ENCODE peak calls at places on chromosomes 4 and X, in four cellular contexts. One of them, this sample, is unnamed.
A peak's percentile ranks its signal among the peaks of the same experiment; 100 is the strongest.

GRCh38 chr4:4534515-4535145 is 7.2 kb downstream of the STX18 start:
- DNase-seq in neuronal stem cell: no peak
- DNase-seq in GM23248: no peak
- DNase-seq in CD8-positive, alpha-beta T cell: no peak
- DNase-seq in this sample: no peak

GRCh38 chr4:151743128-151743854 is 17.5 kb downstream of the GATB start:
- DNase-seq in neuronal stem cell: no peak
- DNase-seq in GM23248: peak; percentile 14
- DNase-seq in CD8-positive, alpha-beta T cell: no peak
- DNase-seq in this sample: no peak

GRCh38 chr4:157961591-157961990 is 211.2 kb downstream of the GASK1B start:
- DNase-seq in neuronal stem cell: no peak
- DNase-seq in GM23248: no peak
- DNase-seq in CD8-positive, alpha-beta T cell: no peak
- DNase-seq in this sample: no peak

GRCh38 chr4:17010426-17011087 is 112.1 kb upstream of the LDB2 start:
- DNase-seq in neuronal stem cell: no peak
- DNase-seq in GM23248: no peak
- DNase-seq in CD8-positive, alpha-beta T cell: no peak
- DNase-seq in this sample: no peak

GRCh38 chrX:78945186-78945912 is at the start of gene P2RY10:
- DNase-seq in neuronal stem cell: no peak
- DNase-seq in GM23248: no peak
- DNase-seq in CD8-positive, alpha-beta T cell: no peak
- DNase-seq in this sample: no peak

GRCh38 chr4:186554890-186555827 is at the start of gene MTNR1A:
- DNase-seq in neuronal stem cell: peak; percentile 46
- DNase-seq in GM23248: peak; percentile 19
- DNase-seq in CD8-positive, alpha-beta T cell: no peak
- DNase-seq in this sample: no peak

GRCh38 chr4:73620115-73620792 is at the start of gene RASSF6:
- DNase-seq in neuronal stem cell: peak; percentile 14
- DNase-seq in GM23248: no peak
- DNase-seq in CD8-positive, alpha-beta T cell: no peak
- DNase-seq in this sample: peak; percentile 33

GRCh38 chr4:123102897-123103489 is 180.6 kb upstream of the NUDT6 start:
- DNase-seq in neuronal stem cell: peak; percentile 30
- DNase-seq in GM23248: peak; percentile 65
- DNase-seq in CD8-positive, alpha-beta T cell: no peak
- DNase-seq in this sample: no peak

GRCh38 chrX:9940397-9940796 is 26.8 kb upstream of the CLDN34 start:
- DNase-seq in neuronal stem cell: no peak
- DNase-seq in GM23248: peak; percentile 66
- DNase-seq in CD8-positive, alpha-beta T cell: no peak
- DNase-seq in this sample: no peak

GRCh38 chr4:104901438-104901837 is 245.2 kb upstream of the TET2 start:
- DNase-seq in neuronal stem cell: no peak
- DNase-seq in GM23248: no peak
- DNase-seq in CD8-positive, alpha-beta T cell: no peak
- DNase-seq in this sample: no peak

GRCh38 chr4:139887378-139887801 is 221.8 kb downstream of the MGST2 start:
- DNase-seq in neuronal stem cell: no peak
- DNase-seq in GM23248: peak; percentile 34
- DNase-seq in CD8-positive, alpha-beta T cell: no peak
- DNase-seq in this sample: no peak

GRCh38 chrX:144896323-144896722 is 351.0 kb upstream of the SPANXN1 start:
- DNase-seq in neuronal stem cell: no peak
- DNase-seq in GM23248: peak; percentile 1
- DNase-seq in CD8-positive, alpha-beta T cell: no peak
- DNase-seq in this sample: no peak

GRCh38 chrX:17414057-17414658 is 39.2 kb downstream of the NHS start:
- DNase-seq in neuronal stem cell: no peak
- DNase-seq in GM23248: peak; percentile 32
- DNase-seq in CD8-positive, alpha-beta T cell: no peak
- DNase-seq in this sample: no peak

GRCh38 chrX:74949717-74950116 is 24.5 kb upstream of the NEXMIF start:
- DNase-seq in neuronal stem cell: no peak
- DNase-seq in GM23248: no peak
- DNase-seq in CD8-positive, alpha-beta T cell: no peak
- DNase-seq in this sample: no peak

GRCh38 chrX:50747471-50747900 is 66.5 kb downstream of the SHROOM4 start:
- DNase-seq in neuronal stem cell: peak; percentile 12
- DNase-seq in GM23248: peak; percentile 55
- DNase-seq in CD8-positive, alpha-beta T cell: no peak
- DNase-seq in this sample: no peak

GRCh38 chr4:37934096-37934495 is 26.1 kb upstream of the PTTG2 start:
- DNase-seq in neuronal stem cell: no peak
- DNase-seq in GM23248: no peak
- DNase-seq in CD8-positive, alpha-beta T cell: no peak
- DNase-seq in this sample: no peak

GRCh38 chrX:19350831-19351447 is 7.2 kb downstream of the PDHA1 start:
- DNase-seq in neuronal stem cell: no peak
- DNase-seq in GM23248: no peak
- DNase-seq in CD8-positive, alpha-beta T cell: no peak
- DNase-seq in this sample: no peak

GRCh38 chrX:29858714-29859113 is 356.6 kb upstream of the MAGEB2 start:
- DNase-seq in neuronal stem cell: no peak
- DNase-seq in GM23248: peak; percentile 54
- DNase-seq in CD8-positive, alpha-beta T cell: no peak
- DNase-seq in this sample: no peak

GRCh38 chrX:130136497-130136896 is 26.2 kb upstream of the ELF4 start:
- DNase-seq in neuronal stem cell: no peak
- DNase-seq in GM23248: no peak
- DNase-seq in CD8-positive, alpha-beta T cell: no peak
- DNase-seq in this sample: no peak

GRCh38 chr4:110198472-110199419 is at the start of gene ELOVL6:
- DNase-seq in neuronal stem cell: peak; percentile 94
- DNase-seq in GM23248: peak; percentile 84
- DNase-seq in CD8-positive, alpha-beta T cell: no peak
- DNase-seq in this sample: peak; percentile 76

GRCh38 chrX:55787063-55787462 is 69.5 kb downstream of the RRAGB start:
- DNase-seq in neuronal stem cell: no peak
- DNase-seq in GM23248: peak; percentile 10
- DNase-seq in CD8-positive, alpha-beta T cell: no peak
- DNase-seq in this sample: no peak

GRCh38 chrX:134836497-134836968 is 154.3 kb upstream of the SMIM10 start:
- DNase-seq in neuronal stem cell: no peak
- DNase-seq in GM23248: peak; percentile 17
- DNase-seq in CD8-positive, alpha-beta T cell: no peak
- DNase-seq in this sample: no peak

GRCh38 chr4:139736257-139736626 is 70.6 kb downstream of the MGST2 start:
- DNase-seq in neuronal stem cell: no peak
- DNase-seq in GM23248: peak; percentile 35
- DNase-seq in CD8-positive, alpha-beta T cell: no peak
- DNase-seq in this sample: no peak

GRCh38 chr4:94757192-94758140 is at the start of gene BMPR1B:
- DNase-seq in neuronal stem cell: peak; percentile 67
- DNase-seq in GM23248: peak; percentile 82
- DNase-seq in CD8-positive, alpha-beta T cell: no peak
- DNase-seq in this sample: peak; percentile 70

GRCh38 chr4:107278791-107279481 is 242.8 kb upstream of the DKK2 start:
- DNase-seq in neuronal stem cell: no peak
- DNase-seq in GM23248: peak; percentile 36
- DNase-seq in CD8-positive, alpha-beta T cell: no peak
- DNase-seq in this sample: no peak

GRCh38 chrX:153863251-153863991 is 22.6 kb downstream of the L1CAM start:
- DNase-seq in neuronal stem cell: no peak
- DNase-seq in GM23248: no peak
- DNase-seq in CD8-positive, alpha-beta T cell: no peak
- DNase-seq in this sample: no peak

GRCh38 chr4:139555073-139555704 is 830 bp downstream of the SETD7 start:
- DNase-seq in neuronal stem cell: peak; percentile 69
- DNase-seq in GM23248: peak; percentile 96
- DNase-seq in CD8-positive, alpha-beta T cell: peak; percentile 76
- DNase-seq in this sample: peak; percentile 97

GRCh38 chr4:70885174-70885573 is 17.0 kb upstream of the MOB1B start:
- DNase-seq in neuronal stem cell: no peak
- DNase-seq in GM23248: no peak
- DNase-seq in CD8-positive, alpha-beta T cell: no peak
- DNase-seq in this sample: no peak

GRCh38 chrX:2610246-2611170 is 80.6 kb upstream of the CD99 start:
- DNase-seq in neuronal stem cell: no peak
- DNase-seq in GM23248: peak; percentile 63
- DNase-seq in CD8-positive, alpha-beta T cell: no peak
- DNase-seq in this sample: no peak

GRCh38 chr4:82866706-82867385 is 24.1 kb downstream of the SEC31A start:
- DNase-seq in neuronal stem cell: no peak
- DNase-seq in GM23248: peak; percentile 24
- DNase-seq in CD8-positive, alpha-beta T cell: no peak
- DNase-seq in this sample: no peak

GRCh38 chrX:104195489-104196084 is 29.3 kb downstream of the FAM199X start:
- DNase-seq in neuronal stem cell: peak; percentile 5
- DNase-seq in GM23248: peak; percentile 42
- DNase-seq in CD8-positive, alpha-beta T cell: no peak
- DNase-seq in this sample: no peak

GRCh38 chr4:77801260-77801608 is 17.9 kb downstream of the CNOT6L start:
- DNase-seq in neuronal stem cell: no peak
- DNase-seq in GM23248: no peak
- DNase-seq in CD8-positive, alpha-beta T cell: no peak
- DNase-seq in this sample: no peak

GRCh38 chr4:41949531-41949930 is 14.3 kb downstream of the TMEM33 start:
- DNase-seq in neuronal stem cell: no peak
- DNase-seq in GM23248: no peak
- DNase-seq in CD8-positive, alpha-beta T cell: no peak
- DNase-seq in this sample: no peak

GRCh38 chr4:146051724-146052396 is 113.2 kb upstream of the ZNF827 start:
- DNase-seq in neuronal stem cell: no peak
- DNase-seq in GM23248: peak; percentile 87
- DNase-seq in CD8-positive, alpha-beta T cell: no peak
- DNase-seq in this sample: no peak

GRCh38 chr4:8342651-8343050 is 73.1 kb downstream of the HTRA3 start:
- DNase-seq in neuronal stem cell: no peak
- DNase-seq in GM23248: no peak
- DNase-seq in CD8-positive, alpha-beta T cell: no peak
- DNase-seq in this sample: peak; percentile 55

GRCh38 chr4:113447061-113447460 is 314.5 kb downstream of the CAMK2D start:
- DNase-seq in neuronal stem cell: no peak
- DNase-seq in GM23248: peak; percentile 40
- DNase-seq in CD8-positive, alpha-beta T cell: no peak
- DNase-seq in this sample: no peak

GRCh38 chrX:72052415-72053090 is 79.2 kb downstream of the RTL5 start:
- DNase-seq in neuronal stem cell: no peak
- DNase-seq in GM23248: peak; percentile 63
- DNase-seq in CD8-positive, alpha-beta T cell: no peak
- DNase-seq in this sample: no peak

GRCh38 chrX:72050011-72050410 is 81.7 kb downstream of the RTL5 start:
- DNase-seq in neuronal stem cell: no peak
- DNase-seq in GM23248: peak; percentile 9
- DNase-seq in CD8-positive, alpha-beta T cell: no peak
- DNase-seq in this sample: no peak

GRCh38 chrX:72054776-72055495 is 76.8 kb downstream of the RTL5 start:
- DNase-seq in neuronal stem cell: no peak
- DNase-seq in GM23248: no peak
- DNase-seq in CD8-positive, alpha-beta T cell: no peak
- DNase-seq in this sample: no peak

GRCh38 chrX:72051589-72051988 is 80.1 kb downstream of the RTL5 start:
- DNase-seq in neuronal stem cell: no peak
- DNase-seq in GM23248: no peak
- DNase-seq in CD8-positive, alpha-beta T cell: no peak
- DNase-seq in this sample: no peak

DNA sequence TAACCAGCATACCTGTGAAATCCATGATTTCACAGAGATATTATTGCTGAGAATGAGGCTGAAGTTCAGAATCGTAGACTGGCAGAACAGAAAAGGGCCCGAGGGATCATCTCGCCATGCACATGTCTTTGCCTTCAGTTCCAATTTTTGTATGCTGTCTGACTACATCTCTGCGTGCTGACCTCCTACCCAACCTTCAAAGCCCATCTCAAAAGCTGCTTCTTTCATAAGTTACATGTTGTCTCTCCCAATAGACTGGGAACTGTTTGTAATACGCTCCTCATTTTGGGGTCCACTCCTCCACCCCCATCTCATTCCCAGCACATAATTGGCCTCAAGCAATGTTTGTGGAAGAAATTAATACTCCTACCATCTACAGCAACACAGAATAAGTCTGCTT is 78.2 kb downstream of the RTL5 start:
- DNase-seq in neuronal stem cell: no peak
- DNase-seq in GM23248: no peak
- DNase-seq in CD8-positive, alpha-beta T cell: no peak
- DNase-seq in this sample: no peak
- H3K4me1 ChIP-seq in neuronal stem cell: peaks cover 25% of the 10 kb centered on the region
- H3K4me1 ChIP-seq in GM23248: peaks cover 9% of the 10 kb centered on the region
- H3K4me1 ChIP-seq in CD8-positive, alpha-beta T cell: no peaks in the 10 kb centered on the region
- H3K4me1 ChIP-seq in this sample: no peaks in the 10 kb centered on the region

GRCh38 chrX:4379071-4379470 is 665.6 kb upstream of the PRKX start:
- DNase-seq in neuronal stem cell: no peak
- DNase-seq in GM23248: no peak
- DNase-seq in CD8-positive, alpha-beta T cell: no peak
- DNase-seq in this sample: no peak
- H3K27ac ChIP-seq in neuronal stem cell: no peak overlapping the region
- H3K27ac ChIP-seq in GM23248: no peak overlapping the region
- H3K27ac ChIP-seq in CD8-positive, alpha-beta T cell: no peak overlapping the region
- H3K27ac ChIP-seq in this sample: no peak overlapping the region

DNA sequence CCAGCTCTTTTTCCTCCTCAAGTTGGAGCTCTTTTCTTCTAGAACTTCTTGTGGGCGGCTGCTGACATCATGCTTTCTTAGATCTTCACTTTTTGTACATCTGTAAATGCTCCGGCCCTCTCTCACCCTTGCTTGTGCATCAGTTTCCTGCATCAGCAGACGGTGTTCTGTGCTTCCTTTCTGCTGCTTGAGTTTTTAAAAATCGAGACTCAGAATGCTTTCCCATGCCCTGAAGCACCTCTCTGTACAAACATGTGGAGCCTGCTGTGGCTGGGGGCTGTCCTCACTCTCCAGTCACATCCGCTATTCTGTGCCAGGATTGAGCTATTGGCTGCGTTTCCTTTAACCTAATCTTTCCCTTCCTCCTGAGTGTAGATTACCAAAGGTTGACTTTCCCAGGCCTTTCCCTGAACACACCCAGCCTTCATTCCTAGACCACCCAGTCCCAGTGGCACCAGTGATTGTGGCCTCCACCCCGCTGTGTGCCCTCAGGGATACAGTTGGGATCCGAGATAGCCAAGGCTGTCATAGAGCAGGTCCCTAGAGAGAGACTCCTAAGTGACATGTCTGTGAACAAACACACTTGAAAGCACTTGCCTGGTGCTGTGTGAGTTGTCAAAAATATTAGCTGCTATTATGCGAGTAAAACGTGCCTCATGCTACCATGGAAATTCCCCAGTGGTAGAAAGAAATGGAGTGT is 41.9 kb downstream of the TNIP2 start:
- DNase-seq in neuronal stem cell: no peak
- DNase-seq in GM23248: peak; percentile 84
- DNase-seq in CD8-positive, alpha-beta T cell: no peak
- DNase-seq in this sample: peak; percentile 73
- H3K4me3 ChIP-seq in neuronal stem cell: no peak overlapping the region
- H3K4me3 ChIP-seq in GM23248: no peak overlapping the region
- H3K4me3 ChIP-seq in CD8-positive, alpha-beta T cell: no peak overlapping the region
- H3K4me3 ChIP-seq in this sample: no peak overlapping the region

DNA sequence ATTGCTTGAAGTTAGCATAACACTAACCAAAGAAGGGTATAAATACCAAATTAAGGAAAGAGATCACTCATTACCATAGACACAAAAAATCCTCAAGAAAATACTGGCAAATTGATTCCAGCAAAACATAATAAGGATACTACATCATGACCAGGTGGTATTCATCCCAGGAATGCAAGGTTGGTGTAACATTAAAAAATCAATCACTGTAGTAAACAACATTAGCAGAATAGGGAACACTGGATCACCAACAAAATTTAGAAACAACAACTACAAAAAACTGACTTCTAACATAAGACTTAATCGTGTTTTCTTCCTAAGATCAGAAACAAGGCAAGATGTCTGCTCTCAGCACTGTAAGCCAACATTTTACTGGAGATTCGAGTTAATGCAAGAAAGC is 14.1 kb downstream of the GAK start:
- DNase-seq in neuronal stem cell: no peak
- DNase-seq in GM23248: no peak
- DNase-seq in CD8-positive, alpha-beta T cell: no peak
- DNase-seq in this sample: no peak
- H3K4me1 ChIP-seq in neuronal stem cell: no peaks in the 10 kb centered on the region
- H3K4me1 ChIP-seq in GM23248: no peaks in the 10 kb centered on the region
- H3K4me1 ChIP-seq in CD8-positive, alpha-beta T cell: peaks cover 22% of the 10 kb centered on the region
- H3K4me1 ChIP-seq in this sample: no peaks in the 10 kb centered on the region

This sample was measured in right cardiac atrium.